ENCODE peak calls at places on chromosomes 5 and 9, in five cellular contexts. One of them, this sample, is unnamed.

GRCh38 chr5:14264605-14265316 is 121.6 kb downstream of the TRIO start:
- DNase-seq in C1 segment of cervical spinal cord: peak; percentile 71
- DNase-seq in fibroblast of pulmonary artery: peak; percentile 92
- DNase-seq in testis: peak; percentile 94
- DNase-seq in posterior cingulate gyrus: peak; percentile 86
- DNase-seq in this sample: peak; percentile 91

GRCh38 chr9:95801797-95802196 is 73.7 kb upstream of the ERCC6L2 start:
- DNase-seq in testis: no peak
- DNase-seq in posterior cingulate gyrus: no peak
- DNase-seq in C1 segment of cervical spinal cord: no peak
- DNase-seq in fibroblast of pulmonary artery: no peak
- DNase-seq in this sample: no peak

GRCh38 chr5:174320051-174320450 is 274.5 kb downstream of the NSG2 start:
- DNase-seq in posterior cingulate gyrus: no peak
- DNase-seq in C1 segment of cervical spinal cord: no peak
- DNase-seq in testis: no peak
- DNase-seq in fibroblast of pulmonary artery: no peak
- DNase-seq in this sample: no peak

GRCh38 chr5:146051678-146052077 is 53.7 kb downstream of the PLAC8L1 start:
- DNase-seq in posterior cingulate gyrus: no peak
- DNase-seq in fibroblast of pulmonary artery: no peak
- DNase-seq in testis: no peak
- DNase-seq in C1 segment of cervical spinal cord: no peak
- DNase-seq in this sample: no peak

GRCh38 chr5:139593716-139594319 is 32.7 kb downstream of the UBE2D2 start:
- DNase-seq in fibroblast of pulmonary artery: peak; percentile 57
- DNase-seq in posterior cingulate gyrus: no peak
- DNase-seq in testis: no peak
- DNase-seq in C1 segment of cervical spinal cord: no peak
- DNase-seq in this sample: no peak

GRCh38 chr5:148856424-148856823 is 30.0 kb downstream of the ADRB2 start:
- DNase-seq in testis: no peak
- DNase-seq in fibroblast of pulmonary artery: no peak
- DNase-seq in posterior cingulate gyrus: no peak
- DNase-seq in C1 segment of cervical spinal cord: no peak
- DNase-seq in this sample: peak; percentile 36

GRCh38 chr9:106310782-106311181 is 552.2 kb upstream of the ZNF462 start:
- DNase-seq in posterior cingulate gyrus: no peak
- DNase-seq in fibroblast of pulmonary artery: no peak
- DNase-seq in C1 segment of cervical spinal cord: no peak
- DNase-seq in testis: no peak
- DNase-seq in this sample: no peak

GRCh38 chr9:86983260-86984255 is 36.3 kb upstream of the GAS1 start:
- DNase-seq in C1 segment of cervical spinal cord: no peak
- DNase-seq in testis: peak; percentile 81
- DNase-seq in fibroblast of pulmonary artery: peak; percentile 99
- DNase-seq in posterior cingulate gyrus: no peak
- DNase-seq in this sample: peak; percentile 17

GRCh38 chr9:114612272-114612923 is 1.3 kb downstream of the TMEM268 start:
- DNase-seq in fibroblast of pulmonary artery: no peak
- DNase-seq in testis: no peak
- DNase-seq in C1 segment of cervical spinal cord: peak; percentile 47
- DNase-seq in posterior cingulate gyrus: no peak
- DNase-seq in this sample: no peak

GRCh38 chr5:96259211-96259772 is 173.8 kb downstream of the PCSK1 start:
- DNase-seq in C1 segment of cervical spinal cord: no peak
- DNase-seq in testis: no peak
- DNase-seq in fibroblast of pulmonary artery: peak; percentile 47
- DNase-seq in posterior cingulate gyrus: no peak
- DNase-seq in this sample: no peak

GRCh38 chr9:81759680-81760215 is 70.4 kb upstream of the TLE1 start:
- DNase-seq in posterior cingulate gyrus: no peak
- DNase-seq in fibroblast of pulmonary artery: peak; percentile 96
- DNase-seq in C1 segment of cervical spinal cord: no peak
- DNase-seq in testis: no peak
- DNase-seq in this sample: no peak

GRCh38 chr9:124735121-124735520 is 36.0 kb downstream of the NR6A1 start:
- DNase-seq in testis: no peak
- DNase-seq in fibroblast of pulmonary artery: peak; percentile 75
- DNase-seq in posterior cingulate gyrus: no peak
- DNase-seq in C1 segment of cervical spinal cord: no peak
- DNase-seq in this sample: no peak

GRCh38 chr5:180421672-180422071 is 68.5 kb upstream of the GFPT2 start:
- DNase-seq in fibroblast of pulmonary artery: no peak
- DNase-seq in posterior cingulate gyrus: no peak
- DNase-seq in testis: no peak
- DNase-seq in C1 segment of cervical spinal cord: no peak
- DNase-seq in this sample: no peak

GRCh38 chr9:38047301-38048251 is 21.5 kb downstream of the SHB start:
- DNase-seq in fibroblast of pulmonary artery: peak; percentile 88
- DNase-seq in C1 segment of cervical spinal cord: no peak
- DNase-seq in testis: no peak
- DNase-seq in posterior cingulate gyrus: no peak
- DNase-seq in this sample: peak; percentile 63

GRCh38 chr9:69919461-69920061 is 98.9 kb downstream of the CFAP95 start:
- DNase-seq in testis: no peak
- DNase-seq in posterior cingulate gyrus: no peak
- DNase-seq in fibroblast of pulmonary artery: peak; percentile 80
- DNase-seq in C1 segment of cervical spinal cord: no peak
- DNase-seq in this sample: no peak

GRCh38 chr9:131470581-131470991 is 32.1 kb upstream of the POMT1 start:
- DNase-seq in fibroblast of pulmonary artery: no peak
- DNase-seq in testis: no peak
- DNase-seq in C1 segment of cervical spinal cord: no peak
- DNase-seq in posterior cingulate gyrus: no peak
- DNase-seq in this sample: no peak

GRCh38 chr9:89418882-89419641 is 78.9 kb downstream of the SEMA4D start:
- DNase-seq in posterior cingulate gyrus: peak; percentile 21
- DNase-seq in fibroblast of pulmonary artery: no peak
- DNase-seq in C1 segment of cervical spinal cord: no peak
- DNase-seq in testis: no peak
- DNase-seq in this sample: no peak

GRCh38 chr9:16197578-16198370 is 644.9 kb downstream of the CCDC171 start:
- DNase-seq in fibroblast of pulmonary artery: no peak
- DNase-seq in posterior cingulate gyrus: no peak
- DNase-seq in testis: no peak
- DNase-seq in C1 segment of cervical spinal cord: no peak
- DNase-seq in this sample: no peak

GRCh38 chr5:55568629-55569512 is 34.1 kb upstream of the PLPP1 start:
- DNase-seq in C1 segment of cervical spinal cord: no peak
- DNase-seq in posterior cingulate gyrus: no peak
- DNase-seq in testis: no peak
- DNase-seq in fibroblast of pulmonary artery: no peak
- DNase-seq in this sample: no peak

GRCh38 chr5:135706893-135707292 is 127.6 kb upstream of the SLC25A48 start:
- DNase-seq in testis: no peak
- DNase-seq in posterior cingulate gyrus: no peak
- DNase-seq in C1 segment of cervical spinal cord: no peak
- DNase-seq in fibroblast of pulmonary artery: no peak
- DNase-seq in this sample: no peak

GRCh38 chr9:93159601-93160418 is 24.1 kb upstream of the WNK2 start:
- DNase-seq in C1 segment of cervical spinal cord: peak; percentile 49
- DNase-seq in testis: peak; percentile 90
- DNase-seq in posterior cingulate gyrus: peak; percentile 73
- DNase-seq in fibroblast of pulmonary artery: peak; percentile 73
- DNase-seq in this sample: peak; percentile 85

GRCh38 chr9:110936719-110937452 is 101.4 kb downstream of the LPAR1 start:
- DNase-seq in C1 segment of cervical spinal cord: no peak
- DNase-seq in posterior cingulate gyrus: no peak
- DNase-seq in testis: no peak
- DNase-seq in fibroblast of pulmonary artery: peak; percentile 69
- DNase-seq in this sample: no peak